ENCODE peak calls at places on chromosomes 3 and 15, in seven cellular contexts. D is PC-3, F is MM.1S, P is HCT116, T is keratinocyte, O is fibroblast of lung, G is mammary epithelial cell. A is an unnamed sample.

GRCh38 chr15:92663250-92663951 is 7.8 kb upstream of the FAM174B start:
- DNase-seq in D (no peak), P (no peak), O (no peak), G (no peak), T (no peak), F (no peak), A (no peak)

GRCh38 chr3:17832021-17832420 is 89.6 kb upstream of the TBC1D5 start:
- DNase-seq in G (no peak), T (no peak), F (no peak), D (no peak), P (no peak), O (no peak), A (no peak)

GRCh38 chr3:127420825-127421224 is 133.0 kb upstream of the PRR20G start:
- DNase-seq in F (no peak), D (no peak), P (no peak), G (no peak), O (no peak), T (no peak), A (no peak)

GRCh38 chr15:50315814-50316630 is 39.0 kb downstream of the GABPB1 start:
- DNase-seq in F (peak; percentile 45), D (peak; percentile 62), G (peak; percentile 22), O (peak; percentile 40), P (peak; percentile 31), T (no peak), A (peak; percentile 62)

GRCh38 chr3:71710906-71711494 is 14.2 kb downstream of the EIF4E3 start:
- DNase-seq in O (peak; percentile 51), F (peak; percentile 80), D (peak; percentile 77), P (peak; percentile 21), G (peak; percentile 33), T (no peak), A (peak; percentile 83)

GRCh38 chr15:70535071-70535954 is 228.0 kb downstream of the UACA start:
- DNase-seq in D (no peak), F (peak; percentile 24), G (no peak), P (no peak), O (no peak), T (no peak), A (no peak)

GRCh38 chr15:60362318-60363023 is 35.3 kb downstream of the ANXA2 start:
- DNase-seq in F (no peak), D (peak; percentile 83), T (no peak), O (peak; percentile 86), G (peak; percentile 77), P (no peak), A (no peak)

GRCh38 chr3:28673438-28673837 is 324.8 kb upstream of the AZI2 start:
- DNase-seq in F (no peak), D (no peak), G (no peak), T (no peak), O (no peak), P (no peak), A (no peak)

GRCh38 chr3:188153949-188154757 is at the start of gene LPP:
- DNase-seq in D (peak; percentile 58), O (peak; percentile 77), F (peak; percentile 51), T (no peak), G (peak; percentile 85), P (no peak), A (peak; percentile 91)

GRCh38 chr3:177212756-177213155 is 15.5 kb upstream of the TBL1XR1 start:
- DNase-seq in O (no peak), P (no peak), T (no peak), F (no peak), G (no peak), D (no peak), A (no peak)

GRCh38 chr3:127015282-127016042 is 32.5 kb downstream of the PLXNA1 start:
- DNase-seq in P (no peak), O (peak; percentile 9), T (no peak), D (no peak), F (no peak), G (no peak), A (peak; percentile 31)

GRCh38 chr3:129577925-129578742 is 28.3 kb downstream of the PLXND1 start:
- DNase-seq in F (no peak), G (no peak), D (no peak), T (no peak), O (no peak), P (no peak), A (no peak)

GRCh38 chr3:42502429-42503250 is at the start of gene VIPR1:
- DNase-seq in P (peak; percentile 73), G (peak; percentile 80), D (peak; percentile 92), O (peak; percentile 8), T (peak; percentile 44), F (peak; percentile 91), A (peak; percentile 95)

GRCh38 chr3:127012091-127012490 is 29.2 kb downstream of the PLXNA1 start:
- DNase-seq in F (no peak), O (peak; percentile 49), P (no peak), G (no peak), D (no peak), T (no peak), A (no peak)

GRCh38 chr3:10678796-10679376 is 137.1 kb upstream of the SLC6A11 start:
- DNase-seq in P (no peak), D (no peak), O (no peak), F (no peak), T (no peak), G (no peak), A (no peak)

GRCh38 chr3:44584646-44585501 is at the start of gene ZNF660:
- DNase-seq in T (no peak), O (peak; percentile 83), P (no peak), F (no peak), G (peak; percentile 2), D (peak; percentile 26), A (peak; percentile 97)

GRCh38 chr3:182124716-182125115 is 413.0 kb downstream of the SOX2 start:
- DNase-seq in G (no peak), O (no peak), T (no peak), D (no peak), F (no peak), P (no peak), A (no peak)

GRCh38 chr15:25251700-25252390 is 187.0 kb downstream of the UBE3A start:
- DNase-seq in O (no peak), G (no peak), D (no peak), T (no peak), P (no peak), F (no peak), A (no peak)

DNA sequence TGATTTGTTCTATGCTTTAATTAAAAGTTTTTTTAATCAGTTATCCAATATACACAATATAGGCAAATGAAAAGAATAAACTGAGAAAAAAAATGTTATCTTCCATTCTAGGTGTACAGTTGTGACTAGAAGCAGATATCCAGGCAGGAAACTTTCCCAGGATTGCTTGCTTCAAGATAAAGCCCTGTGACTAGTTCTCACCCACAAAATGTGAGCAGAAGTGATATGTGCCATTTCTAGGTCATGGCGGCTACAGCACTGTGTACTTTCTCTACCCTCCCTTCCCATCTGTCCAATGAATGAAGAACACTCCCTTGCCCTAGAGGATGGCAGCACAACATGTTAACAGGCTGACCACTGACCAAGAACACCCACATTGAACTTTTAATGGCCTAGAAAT is 110.5 kb upstream of the STT3B start:
- DNase-seq in T (no peak), D (no peak), G (no peak), O (no peak), P (no peak), F (no peak), A (no peak)
- H3K4me2 ChIP-seq in T (no peak overlapping the region), D (no peak overlapping the region), G (no peak overlapping the region), O (no peak overlapping the region), P (no peak overlapping the region), F (peak overlapping the region; percentile 10), A (no peak overlapping the region)

GRCh38 chr3:185233328-185233727 is 20.5 kb downstream of the EHHADH start:
- DNase-seq in O (no peak), D (no peak), G (no peak), P (no peak), T (no peak), F (no peak), A (no peak)
- H2AFZ ChIP-seq in O (no peak overlapping the region), D (no peak overlapping the region), G (no peak overlapping the region), P (no peak overlapping the region), T (no peak overlapping the region), F (no peak overlapping the region), A (no peak overlapping the region)

GRCh38 chr15:40471778-40472130 is 970 bp downstream of the CHST14 start:
- DNase-seq in O (no peak), T (no peak), D (peak; percentile 77), P (no peak), G (no peak), F (peak; percentile 19), A (peak; percentile 86)
- H3K4me2 ChIP-seq in O (peak overlapping the region; percentile 98), T (peak overlapping the region; percentile 93), D (peak overlapping the region; percentile 100), P (peak overlapping the region; percentile 100), G (peak overlapping the region; percentile 95), F (peak overlapping the region; percentile 96), A (peak overlapping the region; percentile 98)

GRCh38 chr15:33131880-33132279 is 62.6 kb downstream of the FMN1 start:
- DNase-seq in O (peak; percentile 64), G (peak; percentile 56), P (no peak), F (no peak), T (no peak), D (peak; percentile 77), A (no peak)
- H2AFZ ChIP-seq in O (no peak overlapping the region), G (peak overlapping the region; percentile 55), P (no peak overlapping the region), F (no peak overlapping the region), T (peak overlapping the region; percentile 27), D (peak overlapping the region; percentile 11), A (peak overlapping the region; percentile 43)

GRCh38 chr3:12780776-12781175 is 15.7 kb upstream of the CAND2 start:
- DNase-seq in F (no peak), P (no peak), O (peak; percentile 36), D (no peak), T (no peak), G (no peak), A (no peak)

GRCh38 chr3:12785096-12785495 is 11.4 kb upstream of the CAND2 start:
- DNase-seq in O (no peak), T (no peak), D (no peak), P (no peak), F (no peak), G (no peak), A (peak; percentile 34)

DNA sequence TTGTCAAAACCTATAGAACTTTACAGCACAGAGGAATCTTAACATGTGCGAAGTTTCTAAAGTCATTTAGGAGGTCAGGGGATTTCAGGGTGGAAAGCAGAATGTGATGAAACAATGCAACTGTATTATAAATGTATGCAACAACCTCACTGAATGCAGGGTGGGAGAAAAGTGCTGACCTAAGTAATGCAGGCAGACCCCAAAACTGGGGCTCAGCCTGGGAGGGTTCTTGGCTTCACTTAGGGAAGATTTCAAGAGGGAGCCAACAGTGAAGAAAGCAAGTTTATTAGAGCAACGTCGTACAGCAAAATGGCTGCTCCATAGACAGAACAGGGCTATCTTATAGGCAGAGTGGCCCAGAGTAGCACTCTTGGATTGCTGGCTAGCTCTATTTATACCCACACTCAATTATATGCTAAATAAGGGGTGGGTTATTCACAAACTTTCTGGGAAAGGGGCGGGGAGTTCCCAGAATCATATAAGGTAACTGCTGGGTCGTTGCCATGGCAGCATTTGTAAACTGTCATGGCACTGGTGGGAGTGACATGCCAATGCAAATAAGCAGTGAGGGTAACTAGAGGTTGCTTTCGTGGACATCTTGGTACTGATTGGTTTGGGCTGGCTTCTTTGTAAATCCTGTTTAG is 14.2 kb upstream of the CAND2 start:
- DNase-seq in O (peak; percentile 63), T (no peak), G (no peak), F (no peak), P (no peak), D (no peak), A (peak; percentile 83)
- H3K4me2 ChIP-seq in O (no peak overlapping the region), T (no peak overlapping the region), G (no peak overlapping the region), F (no peak overlapping the region), P (no peak overlapping the region), D (no peak overlapping the region), A (no peak overlapping the region)

GRCh38 chr3:4711680-4711992 is 218.5 kb downstream of the ITPR1 start:
- DNase-seq in O (no peak), G (no peak), F (no peak), P (no peak), D (no peak), T (no peak), A (no peak)
- H2AFZ ChIP-seq in O (no peak overlapping the region), G (peak overlapping the region; percentile 4), F (no peak overlapping the region), P (no peak overlapping the region), D (no peak overlapping the region), T (no peak overlapping the region), A (no peak overlapping the region)

GRCh38 chr15:79171320-79172031 is 80.9 kb upstream of the RASGRF1 start:
- DNase-seq in P (no peak), F (no peak), G (no peak), T (no peak), D (no peak), O (no peak), A (no peak)
- H3K4me2 ChIP-seq in P (no peak overlapping the region), F (no peak overlapping the region), G (no peak overlapping the region), T (no peak overlapping the region), D (no peak overlapping the region), O (no peak overlapping the region), A (peak overlapping the region; percentile 24)

A was measured in GM23338.